ENCODE peak calls at places on chromosomes 13 and 19, in six cellular contexts. F is activated B cell treated with CpG ODN at 0.5 μM for 24 hours, O is BJ, W is lower leg skin, T is tibial artery, J is psoas muscle. I is an unnamed sample.

GRCh38 chr13:74575729-74576125 is 441.5 kb upstream of the KLF12 start:
- DNase-seq in F (no peak), O (no peak), W (peak; percentile 92), T (peak; percentile 65), J (peak; percentile 83), I (peak; percentile 38)

GRCh38 chr13:99867535-99868271 is 103.9 kb downstream of the ZIC5 start:
- DNase-seq in F (no peak), O (no peak), W (no peak), T (no peak), J (no peak), I (no peak)

GRCh38 chr19:7874080-7874856 is at the start of gene PRR36:
- DNase-seq in F (no peak), O (no peak), W (no peak), T (no peak), J (no peak), I (peak; percentile 83)

GRCh38 chr19:29485293-29485692 is 40.5 kb upstream of the VSTM2B start:
- DNase-seq in F (no peak), O (no peak), W (peak; percentile 66), T (no peak), J (no peak), I (no peak)

GRCh38 chr19:4357921-4358326 is 14.6 kb downstream of the MPND start:
- DNase-seq in F (no peak), O (no peak), W (peak; percentile 84), T (no peak), J (no peak), I (no peak)

GRCh38 chr19:45615795-45616708 is 14.0 kb upstream of the GPR4 start:
- DNase-seq in F (peak; percentile 53), O (no peak), W (peak; percentile 91), T (peak; percentile 59), J (peak; percentile 91), I (peak; percentile 82)

GRCh38 chr19:45444318-45445041 is 20.8 kb upstream of the ERCC1 start:
- DNase-seq in F (peak; percentile 94), O (no peak), W (peak; percentile 99), T (peak; percentile 94), J (peak; percentile 97), I (peak; percentile 86)

GRCh38 chr19:11373166-11373884 is 1.1 kb upstream of the SWSAP1 start:
- DNase-seq in F (no peak), O (no peak), W (no peak), T (no peak), J (no peak), I (peak; percentile 37)

GRCh38 chr13:30798776-30799625 is 63.7 kb downstream of the ALOX5AP start:
- DNase-seq in F (no peak), O (no peak), W (peak; percentile 62), T (no peak), J (no peak), I (no peak)

GRCh38 chr13:99507054-99507453 is 5.8 kb downstream of the TM9SF2 start:
- DNase-seq in F (no peak), O (no peak), W (no peak), T (no peak), J (no peak), I (no peak)

GRCh38 chr13:79723462-79724116 is 242.6 kb downstream of the NDFIP2 start:
- DNase-seq in F (no peak), O (no peak), W (no peak), T (no peak), J (no peak), I (no peak)

GRCh38 chr19:48638831-48639381 is 1.7 kb upstream of the DBP start:
- DNase-seq in F (no peak), O (no peak), W (no peak), T (no peak), J (peak; percentile 58), I (no peak)

GRCh38 chr19:34881982-34882381 is 44.7 kb upstream of the ZNF30 start:
- DNase-seq in F (no peak), O (no peak), W (no peak), T (no peak), J (no peak), I (no peak)

GRCh38 chr13:45416521-45417125 is 1.6 kb downstream of the SLC25A30 start:
- DNase-seq in F (no peak), O (no peak), W (no peak), T (no peak), J (no peak), I (no peak)

GRCh38 chr19:38224014-38224862 is at the start of gene DPF1:
- DNase-seq in F (peak; percentile 64), O (no peak), W (no peak), T (no peak), J (no peak), I (peak; percentile 77)

GRCh38 chr13:36346222-36347083 is at the start of gene SPART:
- DNase-seq in F (peak; percentile 74), O (peak; percentile 50), W (peak; percentile 98), T (peak; percentile 96), J (peak; percentile 96), I (peak; percentile 82)

GRCh38 chr13:25905411-25906010 is 146.3 kb downstream of the SHISA2 start:
- DNase-seq in F (no peak), O (no peak), W (no peak), T (no peak), J (no peak), I (no peak)

GRCh38 chr13:96796234-96796633 is 198.0 kb downstream of the OXGR1 start:
- DNase-seq in F (no peak), O (no peak), W (no peak), T (no peak), J (no peak), I (no peak)

GRCh38 chr19:22784051-22784450 is at the start of gene ZNF99:
- DNase-seq in F (no peak), O (no peak), W (no peak), T (peak; percentile 51), J (peak; percentile 72), I (no peak)

GRCh38 chr13:44895584-44895983 is 93.7 kb downstream of the NUFIP1 start:
- DNase-seq in F (no peak), O (no peak), W (no peak), T (no peak), J (no peak), I (no peak)

GRCh38 chr19:51321799-51322198 is 10.4 kb downstream of the IGLON5 start:
- DNase-seq in F (no peak), O (no peak), W (no peak), T (no peak), J (no peak), I (no peak)

GRCh38 chr13:67238277-67238859 is 8.2 kb upstream of the PCDH9 start:
- DNase-seq in F (no peak), O (no peak), W (no peak), T (no peak), J (no peak), I (no peak)

GRCh38 chr13:73399347-73400216 is 340.8 kb downstream of the KLF5 start:
- DNase-seq in F (no peak), O (no peak), W (no peak), T (no peak), J (no peak), I (no peak)

GRCh38 chr13:20410726-20411125 is 114.9 kb downstream of the CRYL1 start:
- DNase-seq in F (no peak), O (no peak), W (peak; percentile 77), T (no peak), J (no peak), I (no peak)

GRCh38 chr13:25922373-25922772 is 129.4 kb downstream of the SHISA2 start:
- DNase-seq in F (no peak), O (no peak), W (no peak), T (no peak), J (no peak), I (no peak)

GRCh38 chr13:36531746-36532486 is 99.6 kb downstream of the CCNA1 start:
- DNase-seq in F (no peak), O (no peak), W (no peak), T (no peak), J (no peak), I (no peak)

GRCh38 chr13:29230446-29230845 is 365.0 kb downstream of the SLC7A1 start:
- DNase-seq in F (no peak), O (no peak), W (no peak), T (no peak), J (no peak), I (no peak)

GRCh38 chr13:104837756-104838155 is 1697.7 kb downstream of the EFNB2 start:
- DNase-seq in F (no peak), O (no peak), W (no peak), T (no peak), J (no peak), I (no peak)

GRCh38 chr19:12994701-12995595 is at the start of gene NFIX:
- DNase-seq in F (peak; percentile 53), O (no peak), W (peak; percentile 95), T (peak; percentile 66), J (peak; percentile 89), I (peak; percentile 43)

GRCh38 chr13:110546389-110546788 is 15.1 kb downstream of the RAB20 start:
- DNase-seq in F (no peak), O (no peak), W (no peak), T (no peak), J (no peak), I (no peak)

GRCh38 chr19:50723069-50723468 is at the start of gene CLEC11A:
- DNase-seq in F (no peak), O (no peak), W (peak; percentile 93), T (peak; percentile 62), J (peak; percentile 74), I (no peak)

DNA sequence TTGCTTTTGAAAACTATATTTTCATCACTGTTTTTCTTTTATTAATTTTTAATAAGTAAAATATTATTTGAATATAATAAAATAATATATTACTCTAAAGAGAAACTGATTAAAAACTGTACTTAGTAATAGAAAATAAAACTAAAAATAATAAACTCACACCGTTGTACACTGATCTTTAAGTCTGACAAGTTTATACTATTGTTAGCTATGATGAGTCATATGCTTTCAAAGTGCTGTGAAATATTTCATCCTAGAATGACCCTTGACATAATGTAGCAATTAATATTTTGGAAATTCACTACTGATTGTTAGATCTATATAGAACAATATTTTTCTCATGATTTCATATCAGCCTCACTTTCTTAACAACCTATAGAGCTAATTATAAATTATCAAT is 1040.6 kb upstream of the SPRY2 start:
- DNase-seq in F (no peak), O (no peak), W (no peak), T (no peak), J (no peak), I (no peak)
- TF ChIP-seq CTCF in F (no peak), O (no peak), W (no peak), T (no peak), J (no peak), I (no peak)

GRCh38 chr13:39655569-39656324 is at the start of gene COG6:
- DNase-seq in F (peak; percentile 99), O (peak; percentile 24), W (peak; percentile 98), T (peak; percentile 89), J (peak; percentile 93), I (peak; percentile 95)
- TF ChIP-seq CTCF in F (no peak), O (peak; percentile 18), W (no peak), T (peak; percentile 17), J (no peak), I (peak; percentile 29)

DNA sequence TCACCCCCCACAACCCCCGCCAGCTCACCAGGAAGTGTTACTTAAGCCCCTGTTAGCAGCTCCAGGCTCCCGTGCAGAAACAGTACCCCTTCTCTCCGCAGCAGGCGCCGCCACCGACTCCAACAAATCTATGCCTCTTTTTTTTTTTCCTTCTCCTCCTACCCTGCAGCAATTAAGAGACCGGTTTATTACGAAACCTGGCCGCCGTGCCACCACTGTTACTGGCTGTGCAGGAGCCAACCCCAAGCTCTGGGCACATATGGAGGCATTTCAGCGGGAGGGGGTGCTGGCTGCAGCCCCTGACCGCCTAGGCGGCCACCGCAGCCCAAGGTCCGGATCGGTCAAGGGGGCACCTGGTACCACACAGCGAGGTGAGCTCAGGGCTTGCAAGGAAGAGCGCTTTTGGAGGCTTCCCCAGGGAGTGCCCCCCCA is 2.4 kb downstream of the GADD45B start:
- DNase-seq in F (peak; percentile 49), O (no peak), W (peak; percentile 95), T (peak; percentile 87), J (peak; percentile 86), I (no peak)
- TF ChIP-seq CTCF in F (no peak), O (peak; percentile 10), W (no peak), T (peak; percentile 39), J (no peak), I (peak; percentile 42)

GRCh38 chr19:3275068-3275582 is 50.7 kb downstream of the CELF5 start:
- DNase-seq in F (peak; percentile 31), O (no peak), W (no peak), T (no peak), J (no peak), I (peak; percentile 49)
- TF ChIP-seq CTCF in F (no peak), O (no peak), W (no peak), T (no peak), J (no peak), I (no peak)